ENCODE peak calls at places on chromosome 1, in seven cellular contexts. T is T47D, M is H1, W is HepG2, E is SK-N-SH, L is GM12878, O is HCT116. Y is an unnamed sample.

GRCh38 chr1:84687703-84688460 is 2.4 kb downstream of the SSX2IP start:
- DNase-seq in T (no peak), M (no peak), W (no peak), E (no peak), L (no peak), O (no peak), Y (no peak)

GRCh38 chr1:225745231-225745630 is 32.4 kb upstream of the SRP9 start:
- DNase-seq in T (no peak), M (no peak), W (no peak), E (no peak), L (no peak), O (no peak), Y (no peak)

GRCh38 chr1:224317383-224318045 is 12.5 kb downstream of the NVL start:
- DNase-seq in T (no peak), M (no peak), W (no peak), E (no peak), L (no peak), O (no peak), Y (no peak)

GRCh38 chr1:85460555-85461088 is 4.3 kb downstream of the DDAH1 start:
- DNase-seq in T (no peak), M (no peak), W (peak; percentile 65), E (no peak), L (no peak), O (no peak), Y (no peak)

GRCh38 chr1:52060822-52061221 is 4.7 kb downstream of the BTF3L4 start:
- DNase-seq in T (no peak), M (no peak), W (no peak), E (no peak), L (no peak), O (no peak), Y (no peak)

GRCh38 chr1:215526147-215526845 is 40.8 kb upstream of the KCTD3 start:
- DNase-seq in T (no peak), M (no peak), W (peak; percentile 45), E (peak; percentile 15), L (peak; percentile 16), O (peak; percentile 43), Y (peak; percentile 68)

GRCh38 chr1:9715536-9716226 is 64.2 kb downstream of the PIK3CD start:
- DNase-seq in T (no peak), M (no peak), W (no peak), E (no peak), L (no peak), O (no peak), Y (no peak)

GRCh38 chr1:88061106-88061829 is 622.8 kb upstream of the PKN2 start:
- DNase-seq in T (peak; percentile 6), M (no peak), W (peak; percentile 45), E (peak; percentile 14), L (no peak), O (peak; percentile 61), Y (peak; percentile 4)

GRCh38 chr1:65952692-65953091 is 160.0 kb downstream of the PDE4B start:
- DNase-seq in T (no peak), M (no peak), W (no peak), E (no peak), L (no peak), O (no peak), Y (no peak)

GRCh38 chr1:193807208-193807607 is 620.8 kb upstream of the B3GALT2 start:
- DNase-seq in T (no peak), M (no peak), W (no peak), E (no peak), L (no peak), O (no peak), Y (no peak)

GRCh38 chr1:179813626-179814351 is 63.8 kb downstream of the TOR1AIP2 start:
- DNase-seq in T (no peak), M (no peak), W (no peak), E (no peak), L (no peak), O (no peak), Y (no peak)

GRCh38 chr1:200108659-200109058 is 81.1 kb downstream of the NR5A2 start:
- DNase-seq in T (no peak), M (no peak), W (no peak), E (no peak), L (no peak), O (no peak), Y (no peak)

GRCh38 chr1:173257805-173258204 is 50.7 kb upstream of the TNFSF4 start:
- DNase-seq in T (no peak), M (no peak), W (no peak), E (no peak), L (no peak), O (no peak), Y (no peak)

GRCh38 chr1:94951509-94952208 is 24.7 kb upstream of the CNN3 start:
- DNase-seq in T (no peak), M (no peak), W (no peak), E (peak; percentile 51), L (no peak), O (no peak), Y (no peak)

GRCh38 chr1:239253032-239253431 is 133.3 kb upstream of the CHRM3 start:
- DNase-seq in T (no peak), M (no peak), W (no peak), E (no peak), L (no peak), O (no peak), Y (no peak)

GRCh38 chr1:209627349-209628196 is 24.7 kb downstream of the LAMB3 start:
- DNase-seq in T (peak; percentile 74), M (peak; percentile 98), W (peak; percentile 46), E (peak; percentile 91), L (no peak), O (peak; percentile 35), Y (peak; percentile 86)

GRCh38 chr1:30600258-30600657 is 123.1 kb downstream of the MATN1 start:
- DNase-seq in T (no peak), M (no peak), W (no peak), E (no peak), L (no peak), O (no peak), Y (no peak)
- TF ChIP-seq JUND in T (no peak), M (no peak), W (no peak), E (no peak), L (no peak), O (no peak), Y (no peak)

GRCh38 chr1:178025613-178026356 is 55.9 kb upstream of the SEC16B start:
- DNase-seq in T (no peak), M (no peak), W (no peak), E (no peak), L (no peak), O (no peak), Y (no peak)
- TF ChIP-seq JUND in T (no peak), M (no peak), W (no peak), E (no peak), L (no peak), O (no peak), Y (no peak)

DNA sequence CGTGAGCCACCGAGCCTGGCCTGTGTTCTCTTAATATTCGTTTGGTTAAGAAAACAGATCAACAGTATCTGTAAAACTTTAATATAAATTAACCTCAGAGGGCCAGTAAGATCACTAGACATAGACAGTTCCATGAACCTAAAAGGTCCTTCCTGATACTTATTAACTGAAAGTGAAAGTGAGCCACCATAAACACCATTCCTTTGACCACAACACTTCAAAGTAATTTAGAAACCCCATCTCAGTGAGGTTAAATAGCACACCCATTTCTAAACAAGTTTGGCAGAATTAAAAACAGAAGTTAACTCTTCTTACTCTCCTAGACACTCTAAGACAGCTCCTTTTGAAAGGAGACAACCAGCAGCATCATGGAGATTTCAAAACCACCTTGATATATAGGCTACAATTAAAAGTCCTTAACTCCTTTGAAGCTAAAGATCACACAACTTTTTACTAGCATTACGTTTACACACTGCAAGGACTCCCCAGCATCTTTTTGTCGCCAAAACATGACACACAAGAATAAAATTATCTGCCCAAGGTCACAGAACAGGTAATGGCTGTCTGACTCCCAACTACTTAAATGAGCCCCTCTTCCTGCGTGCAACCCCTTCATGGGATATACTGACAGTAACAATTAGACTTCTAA is 2.2 kb downstream of the RNF19B start:
- DNase-seq in T (no peak), M (no peak), W (no peak), E (no peak), L (peak; percentile 74), O (no peak), Y (no peak)
- TF ChIP-seq JUND in T (no peak), M (no peak), W (no peak), E (no peak), L (no peak), O (no peak), Y (no peak)

DNA sequence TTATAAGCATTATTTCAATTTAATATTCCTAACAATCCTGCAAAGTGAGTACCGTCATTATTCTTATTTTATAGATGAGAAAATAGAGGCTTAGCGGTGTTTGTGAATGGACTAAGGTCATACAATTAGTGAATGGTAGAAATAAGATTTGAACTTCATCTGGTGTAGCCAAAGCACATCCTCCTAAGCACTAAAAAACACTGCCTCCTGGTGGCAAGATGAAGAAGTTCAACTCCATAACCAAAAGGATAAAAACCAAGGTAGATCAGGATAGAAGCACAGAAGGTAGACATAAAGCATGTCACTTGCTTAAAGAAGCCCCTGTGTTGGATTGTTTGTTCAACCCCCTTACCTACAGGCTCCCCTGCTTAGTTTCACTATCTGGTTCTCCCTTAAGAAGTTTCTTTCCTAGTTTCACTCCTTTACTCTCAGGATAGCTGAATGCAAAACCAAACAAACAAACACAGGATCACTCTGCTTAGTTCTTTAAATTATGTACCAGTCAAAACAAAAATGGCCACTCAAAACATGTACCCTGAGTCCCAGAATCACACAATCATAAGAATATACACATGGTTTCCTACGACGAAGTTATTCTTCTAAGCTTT is 12.7 kb upstream of the AIM2 start:
- DNase-seq in T (no peak), M (no peak), W (peak; percentile 6), E (no peak), L (no peak), O (no peak), Y (peak; percentile 48)
- TF ChIP-seq JUND in T (no peak), M (no peak), W (no peak), E (no peak), L (no peak), O (no peak), Y (no peak)

GRCh38 chr1:38444770-38445442 is 398.3 kb upstream of the POU3F1 start:
- DNase-seq in T (no peak), M (peak; percentile 39), W (no peak), E (no peak), L (no peak), O (no peak), Y (no peak)
- TF ChIP-seq JUND in T (no peak), M (no peak), W (no peak), E (no peak), L (no peak), O (no peak), Y (no peak)

GRCh38 chr1:226813671-226814591 is 56.5 kb upstream of the PSEN2 start:
- DNase-seq in T (no peak), M (no peak), W (no peak), E (no peak), L (no peak), O (no peak), Y (no peak)

GRCh38 chr1:226810681-226811080 is 59.7 kb upstream of the PSEN2 start:
- DNase-seq in T (no peak), M (no peak), W (no peak), E (no peak), L (no peak), O (no peak), Y (no peak)

GRCh38 chr1:226816585-226816984 is 53.8 kb upstream of the PSEN2 start:
- DNase-seq in T (no peak), M (no peak), W (no peak), E (no peak), L (no peak), O (peak; percentile 71), Y (no peak)

GRCh38 chr1:226809785-226810571 is 60.4 kb upstream of the PSEN2 start:
- DNase-seq in T (no peak), M (no peak), W (no peak), E (no peak), L (no peak), O (no peak), Y (no peak)

GRCh38 chr1:226814751-226815496 is 55.5 kb upstream of the PSEN2 start:
- DNase-seq in T (peak; percentile 34), M (no peak), W (no peak), E (no peak), L (no peak), O (peak; percentile 96), Y (no peak)
- TF ChIP-seq JUND in T (no peak), M (no peak), W (no peak), E (peak; percentile 27), L (no peak), O (peak; percentile 92), Y (no peak)

Y was measured in K562.